ENCODE peak calls at places on chromosomes 2 and 18, in eight cellular contexts. N, I, K, Q, S, A, D and V are unnamed samples.

GRCh38 chr2:56113571-56113970 is 70.2 kb upstream of the CCDC85A start:
- DNase-seq in N (no peak), I (no peak), K (no peak), Q (no peak), S (no peak), A (no peak), D (no peak), V (no peak)

GRCh38 chr2:112818094-112818902 is 18.3 kb downstream of the IL1B start:
- DNase-seq in N (no peak), I (no peak), K (no peak), Q (no peak), S (peak), A (no peak), D (no peak), V (no peak)

GRCh38 chr2:50491541-50492114 is 540.3 kb downstream of the NRXN1 start:
- DNase-seq in N (peak), I (no peak), K (peak), Q (peak), S (peak), A (peak), D (peak), V (no peak)

GRCh38 chr2:122150546-122150945 is 395.1 kb downstream of the TSN start:
- DNase-seq in N (no peak), I (no peak), K (no peak), Q (no peak), S (no peak), A (no peak), D (no peak), V (no peak)

GRCh38 chr18:50155406-50155805 is 39.5 kb downstream of the MYO5B start:
- DNase-seq in N (no peak), I (no peak), K (no peak), Q (no peak), S (no peak), A (no peak), D (no peak), V (no peak)

GRCh38 chr2:88765154-88765948 is 73.9 kb downstream of the RPIA start:
- DNase-seq in N (peak), I (no peak), K (peak), Q (no peak), S (peak), A (peak), D (no peak), V (no peak)

GRCh38 chr2:238963164-238963969 is 115.5 kb downstream of the TWIST2 start:
- DNase-seq in N (no peak), I (no peak), K (peak), Q (no peak), S (no peak), A (no peak), D (no peak), V (no peak)

GRCh38 chr2:216298719-216299118 is 73.6 kb downstream of the MARCHF4 start:
- DNase-seq in N (no peak), I (no peak), K (no peak), Q (no peak), S (no peak), A (no peak), D (no peak), V (no peak)

GRCh38 chr2:238101891-238102841 is 2.0 kb downstream of the ESPNL start:
- DNase-seq in N (no peak), I (peak), K (no peak), Q (no peak), S (no peak), A (no peak), D (no peak), V (peak)

GRCh38 chr18:3037423-3037915 is 24.5 kb upstream of the LPIN2 start:
- DNase-seq in N (no peak), I (no peak), K (no peak), Q (peak), S (peak), A (peak), D (peak), V (no peak)

GRCh38 chr2:107621186-107621835 is 205.4 kb upstream of the RGPD4 start:
- DNase-seq in N (no peak), I (no peak), K (no peak), Q (no peak), S (no peak), A (no peak), D (no peak), V (no peak)

GRCh38 chr2:182381225-182381624 is 45.6 kb downstream of the PDE1A start:
- DNase-seq in N (no peak), I (no peak), K (no peak), Q (no peak), S (no peak), A (no peak), D (no peak), V (no peak)

GRCh38 chr2:127014630-127015029 is 92.3 kb downstream of the BIN1 start:
- DNase-seq in N (no peak), I (no peak), K (no peak), Q (peak), S (no peak), A (no peak), D (no peak), V (no peak)

GRCh38 chr2:181586569-181587076 is 70.3 kb downstream of the CERKL start:
- DNase-seq in N (peak), I (no peak), K (peak), Q (no peak), S (peak), A (peak), D (peak), V (no peak)

GRCh38 chr2:199329466-199329865 is 128.3 kb downstream of the SATB2 start:
- DNase-seq in N (no peak), I (no peak), K (no peak), Q (no peak), S (no peak), A (no peak), D (no peak), V (no peak)

GRCh38 chr2:239932881-239933735 is 92.0 kb downstream of the NDUFA10 start:
- DNase-seq in N (no peak), I (peak), K (no peak), Q (no peak), S (no peak), A (no peak), D (no peak), V (peak)

GRCh38 chr2:168889635-168890005 is 610 bp downstream of the SPC25 start:
- DNase-seq in N (no peak), I (no peak), K (no peak), Q (peak), S (no peak), A (peak), D (no peak), V (no peak)

GRCh38 chr2:232588680-232589585 is 38.4 kb downstream of the EIF4E2 start:
- DNase-seq in N (no peak), I (peak), K (no peak), Q (no peak), S (peak), A (no peak), D (peak), V (no peak)

GRCh38 chr18:44599409-44599808 is 81.3 kb upstream of the SETBP1 start:
- DNase-seq in N (no peak), I (no peak), K (no peak), Q (no peak), S (no peak), A (no peak), D (no peak), V (no peak)

GRCh38 chr18:62226047-62226446 is 39.0 kb downstream of the RELCH start:
- DNase-seq in N (no peak), I (no peak), K (no peak), Q (no peak), S (no peak), A (no peak), D (no peak), V (no peak)

GRCh38 chr2:119354860-119355259 is 11.8 kb downstream of the C2orf76 start:
- DNase-seq in N (no peak), I (no peak), K (no peak), Q (no peak), S (no peak), A (no peak), D (no peak), V (no peak)

GRCh38 chr18:13019301-13019700 is 28.1 kb downstream of the CEP192 start:
- DNase-seq in N (no peak), I (no peak), K (no peak), Q (no peak), S (no peak), A (no peak), D (no peak), V (no peak)

GRCh38 chr18:48342125-48342524 is 67.1 kb downstream of the ZBTB7C start:
- DNase-seq in N (peak), I (no peak), K (peak), Q (no peak), S (no peak), A (no peak), D (no peak), V (no peak)

GRCh38 chr2:157492189-157492773 is 48.4 kb upstream of the CYTIP start:
- DNase-seq in N (peak), I (peak), K (peak), Q (peak), S (peak), A (peak), D (peak), V (peak)

GRCh38 chr2:1504311-1504750 is 91.1 kb downstream of the TPO start:
- DNase-seq in N (no peak), I (peak), K (no peak), Q (no peak), S (no peak), A (no peak), D (no peak), V (peak)

GRCh38 chr2:240179941-240180666 is 39.6 kb upstream of the OTOS start:
- DNase-seq in N (no peak), I (no peak), K (no peak), Q (no peak), S (no peak), A (no peak), D (no peak), V (peak)

GRCh38 chr2:81981616-81982015 is 1677.1 kb upstream of the LRRTM1 start:
- DNase-seq in N (no peak), I (no peak), K (no peak), Q (no peak), S (no peak), A (no peak), D (no peak), V (no peak)

GRCh38 chr2:234951386-234952269 is at the start of gene SH3BP4:
- DNase-seq in N (peak), I (peak), K (peak), Q (no peak), S (peak), A (peak), D (peak), V (peak)

GRCh38 chr2:161036926-161037325 is 123.3 kb upstream of the TANK start:
- DNase-seq in N (no peak), I (no peak), K (no peak), Q (no peak), S (no peak), A (no peak), D (no peak), V (no peak)

GRCh38 chr2:42906115-42906556 is 113.8 kb upstream of the HAAO start:
- DNase-seq in N (no peak), I (peak), K (no peak), Q (no peak), S (no peak), A (no peak), D (no peak), V (no peak)

GRCh38 chr2:24580561-24580960 is 89.5 kb downstream of the NCOA1 start:
- DNase-seq in N (no peak), I (no peak), K (no peak), Q (no peak), S (no peak), A (no peak), D (no peak), V (no peak)

GRCh38 chr2:179686718-179687342 is 174.6 kb downstream of the ZNF385B start:
- DNase-seq in N (no peak), I (no peak), K (no peak), Q (no peak), S (no peak), A (no peak), D (no peak), V (no peak)

GRCh38 chr2:584863-585823 is 92.1 kb downstream of the TMEM18 start:
- DNase-seq in N (no peak), I (no peak), K (peak), Q (peak), S (no peak), A (peak), D (no peak), V (no peak)

GRCh38 chr2:85400023-85400422 is 10.1 kb downstream of the CAPG start:
- DNase-seq in N (no peak), I (peak), K (no peak), Q (no peak), S (no peak), A (no peak), D (no peak), V (no peak)

GRCh38 chr2:210226186-210226585 is 939 bp upstream of the ACADL start:
- DNase-seq in N (no peak), I (no peak), K (no peak), Q (no peak), S (no peak), A (no peak), D (no peak), V (no peak)

GRCh38 chr2:180787330-180787729 is 193.1 kb upstream of the UBE2E3 start:
- DNase-seq in N (no peak), I (no peak), K (no peak), Q (no peak), S (no peak), A (no peak), D (no peak), V (no peak)

GRCh38 chr18:58438161-58438983 is 190.5 kb downstream of the ALPK2 start:
- DNase-seq in N (no peak), I (no peak), K (peak), Q (no peak), S (no peak), A (peak), D (no peak), V (no peak)

GRCh38 chr2:189512879-189513278 is 67.7 kb downstream of the SLC40A1 start:
- DNase-seq in N (no peak), I (no peak), K (no peak), Q (no peak), S (no peak), A (no peak), D (no peak), V (no peak)

GRCh38 chr2:20642026-20642971 is 8.6 kb downstream of the HS1BP3 start:
- DNase-seq in N (peak), I (peak), K (peak), Q (peak), S (peak), A (peak), D (peak), V (peak)